ENCODE peak calls at places on chromosomes 16 and 17, in four cellular contexts. X is A549, K is transverse colon, V is stomach. U is an unnamed sample.

GRCh38 chr17:75641343-75641742 is 8.1 kb downstream of the SMIM5 start:
- DNase-seq in X (no peak), K (no peak), V (no peak), U (no peak)

GRCh38 chr17:77096570-77097214 is 44.1 kb upstream of the SEC14L1 start:
- DNase-seq in X (peak; percentile 65), K (no peak), V (peak; percentile 60), U (no peak)

GRCh38 chr17:76740329-76741118 is 2.6 kb downstream of the MFSD11 start:
- DNase-seq in X (no peak), K (no peak), V (no peak), U (no peak)

GRCh38 chr16:20763461-20764232 is at the start of gene ACSM3:
- DNase-seq in X (peak; percentile 85), K (peak; percentile 82), V (peak; percentile 78), U (no peak)

GRCh38 chr17:31571124-31571892 is 179.8 kb downstream of the RAB11FIP4 start:
- DNase-seq in X (no peak), K (peak; percentile 51), V (peak; percentile 74), U (peak; percentile 89)

GRCh38 chr17:72110231-72110952 is 10.4 kb upstream of the SOX9 start:
- DNase-seq in X (no peak), K (no peak), V (no peak), U (no peak)

GRCh38 chr17:17564896-17565295 is 26.6 kb downstream of the PEMT start:
- DNase-seq in X (no peak), K (no peak), V (no peak), U (no peak)

GRCh38 chr16:71367243-71367976 is 8.9 kb downstream of the CALB2 start:
- DNase-seq in X (peak; percentile 78), K (peak; percentile 38), V (peak; percentile 28), U (no peak)

GRCh38 chr17:29180051-29180787 is at the start of gene MYO18A:
- DNase-seq in X (peak; percentile 92), K (peak; percentile 87), V (peak; percentile 85), U (peak; percentile 53)

GRCh38 chr16:21156767-21157467 is 1.6 kb upstream of the LDAF1 start:
- DNase-seq in X (peak; percentile 69), K (peak; percentile 30), V (peak; percentile 30), U (no peak)

GRCh38 chr17:52025231-52025630 is 133.3 kb downstream of the CA10 start:
- DNase-seq in X (no peak), K (no peak), V (no peak), U (no peak)

GRCh38 chr16:51268237-51268636 is 117.2 kb upstream of the SALL1 start:
- DNase-seq in X (no peak), K (no peak), V (no peak), U (peak; percentile 9)

GRCh38 chr17:45221997-45222272 is 250 bp downstream of the FMNL1 start:
- DNase-seq in X (no peak), K (no peak), V (no peak), U (no peak)

GRCh38 chr17:9435165-9435564 is 140.5 kb downstream of the STX8 start:
- DNase-seq in X (no peak), K (no peak), V (no peak), U (no peak)

GRCh38 chr17:72822358-72823023 is 270.0 kb downstream of the SLC39A11 start:
- DNase-seq in X (no peak), K (no peak), V (no peak), U (no peak)

GRCh38 chr17:11797803-11798202 is 199.5 kb downstream of the ZNF18 start:
- DNase-seq in X (peak; percentile 17), K (no peak), V (no peak), U (no peak)

GRCh38 chr17:40399185-40399584 is 18.5 kb downstream of the TOP2A start:
- DNase-seq in X (peak; percentile 67), K (no peak), V (no peak), U (no peak)

GRCh38 chr17:39676198-39676819 is 8.1 kb downstream of the PNMT start:
- DNase-seq in X (no peak), K (peak; percentile 81), V (peak; percentile 84), U (no peak)

GRCh38 chr17:48755346-48755745 is 26.8 kb upstream of the HOXB13 start:
- DNase-seq in X (no peak), K (no peak), V (no peak), U (no peak)

GRCh38 chr16:67561824-67562525 is 351 bp upstream of the CTCF start:
- DNase-seq in X (peak; percentile 80), K (peak; percentile 97), V (peak; percentile 96), U (peak; percentile 92)
- TF ChIP-seq EP300 in X (no peak), K (no peak), V (no peak), U (peak; percentile 76)

DNA sequence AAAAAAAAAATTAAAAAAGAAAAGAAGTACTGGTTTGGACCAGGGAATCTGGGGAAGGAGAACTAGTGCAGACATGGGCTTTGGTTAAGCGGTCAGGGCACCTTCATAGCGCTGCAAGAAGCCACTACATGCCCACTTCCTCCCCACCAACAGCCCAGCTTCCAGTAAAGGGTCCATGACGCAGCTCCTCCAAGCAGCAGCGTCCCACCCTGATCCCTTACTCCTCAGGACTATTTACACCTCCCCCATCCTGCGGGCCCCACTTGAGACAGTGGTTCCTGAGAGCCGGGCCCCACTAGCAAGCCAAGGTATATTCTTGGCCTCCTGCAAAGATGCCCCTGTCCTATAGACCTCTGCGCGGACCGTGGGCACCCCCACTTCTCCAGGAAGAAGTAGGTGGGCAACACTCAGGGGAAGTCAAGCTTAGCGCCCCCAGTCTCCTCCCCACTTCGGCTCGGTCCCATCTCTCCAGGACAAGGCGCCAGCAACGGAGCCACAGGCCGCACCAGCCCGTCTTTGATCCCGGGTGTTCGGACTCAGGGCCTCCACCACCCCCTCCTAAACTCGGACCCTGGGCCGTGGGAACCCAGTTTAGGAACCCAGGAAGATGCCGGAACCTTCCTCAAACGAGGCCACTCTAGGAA is 913 bp upstream of the PRR14 start:
- DNase-seq in X (no peak), K (no peak), V (no peak), U (peak; percentile 20)
- H3K4me3 ChIP-seq in X (peak overlapping the region; percentile 26), K (peak overlapping the region; percentile 84), V (peak overlapping the region; percentile 74), U (peak overlapping the region; percentile 82)

GRCh38 chr16:57343131-57343731 is 15.4 kb upstream of the CCL22 start:
- DNase-seq in X (no peak), K (no peak), V (no peak), U (no peak)

GRCh38 chr16:57345666-57346204 is 12.8 kb upstream of the CCL22 start:
- DNase-seq in X (no peak), K (no peak), V (no peak), U (no peak)

GRCh38 chr16:57341062-57341440 is 17.5 kb upstream of the CCL22 start:
- DNase-seq in X (no peak), K (no peak), V (no peak), U (no peak)

GRCh38 chr16:57345021-57345420 is 13.6 kb upstream of the CCL22 start:
- DNase-seq in X (no peak), K (no peak), V (no peak), U (no peak)

DNA sequence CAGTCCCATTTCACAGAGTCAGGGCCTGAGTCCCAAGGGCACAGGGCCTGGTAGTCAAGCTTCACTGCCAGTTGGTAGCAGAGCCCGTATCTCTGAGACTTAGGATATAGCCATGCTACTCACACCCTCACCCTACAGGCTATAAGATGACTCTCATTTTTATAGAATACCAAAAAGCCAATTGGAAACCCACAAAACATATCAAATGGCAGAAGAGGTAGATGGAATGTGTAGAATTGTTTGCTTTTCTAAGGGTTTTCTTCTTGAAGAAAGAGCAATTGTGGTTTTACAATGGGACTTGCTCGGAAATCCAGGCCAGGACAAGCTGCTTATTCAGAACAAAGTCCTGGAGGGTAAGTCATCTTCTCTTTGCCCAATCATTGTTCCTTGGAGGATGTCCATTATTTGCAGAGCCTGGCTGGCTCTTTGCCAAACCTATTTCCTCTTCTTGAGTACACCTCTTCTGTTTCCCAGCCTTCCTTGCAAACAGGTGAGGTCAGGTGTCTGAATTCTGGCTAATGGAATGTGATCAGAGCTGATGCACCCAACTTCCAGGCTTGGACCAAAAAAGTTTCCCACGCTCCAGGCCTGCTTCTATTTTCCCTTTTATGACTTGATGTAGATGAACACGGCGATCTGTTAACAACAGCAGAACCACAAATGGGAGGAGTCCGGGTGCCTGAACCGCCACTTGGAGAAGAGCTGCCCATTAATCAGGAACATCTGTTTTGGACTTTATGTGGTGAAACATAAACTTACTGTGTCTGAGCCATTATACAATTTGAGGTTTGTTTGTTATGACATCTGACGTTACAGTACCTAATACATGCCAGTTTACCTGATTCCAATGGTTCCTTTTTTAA is 16.9 kb upstream of the CCL22 start:
- DNase-seq in X (no peak), K (peak; percentile 73), V (peak; percentile 77), U (no peak)
- TF ChIP-seq EP300 in X (no peak), K (no peak), V (no peak), U (no peak)

GRCh38 chr16:3576211-3576610 is 992 bp downstream of the NLRC3 start:
- DNase-seq in X (no peak), K (no peak), V (no peak), U (no peak)

GRCh38 chr16:3578610-3579551 is 1.7 kb upstream of the NLRC3 start:
- DNase-seq in X (no peak), K (peak; percentile 62), V (peak; percentile 45), U (no peak)

GRCh38 chr16:3575491-3575890 is 1.7 kb downstream of the NLRC3 start:
- DNase-seq in X (no peak), K (no peak), V (no peak), U (no peak)

GRCh38 chr16:3578121-3578520 is 918 bp upstream of the NLRC3 start:
- DNase-seq in X (no peak), K (peak; percentile 14), V (no peak), U (no peak)

DNA sequence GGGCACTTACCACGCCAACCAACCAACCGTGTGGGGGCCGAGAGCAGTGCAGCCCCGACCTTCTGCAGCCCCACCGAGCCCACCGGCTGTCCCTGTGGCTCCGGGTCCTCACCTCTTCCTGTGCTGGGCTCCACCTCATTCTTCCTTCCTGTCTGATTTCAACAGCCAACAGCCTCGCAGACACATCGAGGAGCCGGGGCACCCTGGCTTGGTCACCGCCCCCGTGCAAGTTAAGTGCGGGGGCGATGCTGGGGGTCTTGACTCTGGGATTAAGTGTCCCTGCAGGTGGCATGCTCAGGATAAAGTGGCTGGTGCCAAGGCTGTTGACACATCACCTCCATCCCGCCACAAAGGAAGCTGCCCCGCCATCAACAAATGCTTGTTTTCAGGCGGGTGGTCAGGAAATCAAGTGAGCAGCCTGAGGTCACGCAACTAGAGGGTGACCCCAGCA is at the start of gene NLRC3:
- DNase-seq in X (no peak), K (peak; percentile 28), V (no peak), U (no peak)
- H3K4me3 ChIP-seq in X (no peak within 1 kb of the TSS), K (peak within 1 kb of the TSS; percentile 40), V (peak within 1 kb of the TSS; percentile 32), U (no peak within 1 kb of the TSS)

GRCh38 chr17:43938838-43939182 is 3.5 kb downstream of the PPY start:
- DNase-seq in X (no peak), K (no peak), V (no peak), U (no peak)

GRCh38 chr17:43932923-43933322 is 9.4 kb downstream of the PPY start:
- DNase-seq in X (no peak), K (no peak), V (no peak), U (no peak)

GRCh38 chr17:43936434-43936833 is 5.8 kb downstream of the PPY start:
- DNase-seq in X (no peak), K (no peak), V (no peak), U (no peak)

GRCh38 chr17:43935204-43935925 is 6.9 kb downstream of the PPY start:
- DNase-seq in X (no peak), K (no peak), V (no peak), U (no peak)

GRCh38 chr17:43935926-43936261 is 6.4 kb downstream of the PPY start:
- DNase-seq in X (no peak), K (no peak), V (no peak), U (no peak)
- TF ChIP-seq EP300 in X (no peak), K (no peak), V (no peak), U (no peak)

GRCh38 chr16:27169511-27170071 is 33.7 kb upstream of the KDM8 start:
- DNase-seq in X (no peak), K (peak; percentile 28), V (peak; percentile 40), U (no peak)
- H3K4me3 ChIP-seq in X (no peak overlapping the region), K (no peak overlapping the region), V (no peak overlapping the region), U (no peak overlapping the region)